ENCODE peak calls at places on chromosomes 12 and 14, in ten cellular contexts. E is CD8-positive, alpha-beta T cell; P is testis; C is glutamatergic neuron; N is mesothelial cell of epicardium; S is WTC11; B is GM20000; O is MCF 10A; H is Calu3; Y is fibroblast of pulmonary artery. T is an unnamed sample.

GRCh38 chr14:50396636-50397460 is at the start of gene CDKL1:
- DNase-seq in N (peak; percentile 73), E (peak; percentile 28), S (peak; percentile 76), Y (peak; percentile 65), H (peak; percentile 63), B (peak; percentile 74), C (peak; percentile 70), P (peak; percentile 62), O (peak; percentile 76), T (peak; percentile 66)

GRCh38 chr12:120249875-120250795 is 15.4 kb downstream of the PXN start:
- DNase-seq in B (peak; percentile 50), N (no peak), S (no peak), P (peak; percentile 88), O (no peak), H (no peak), Y (peak; percentile 49), C (no peak), E (no peak), T (no peak)

GRCh38 chr14:33402604-33403003 is 463.9 kb downstream of the NPAS3 start:
- DNase-seq in Y (no peak), P (no peak), O (no peak), C (no peak), S (no peak), N (no peak), H (no peak), E (no peak), B (no peak), T (no peak)

GRCh38 chr12:6341439-6342139 is at the start of gene TNFRSF1A:
- DNase-seq in E (no peak), C (no peak), Y (peak; percentile 92), B (peak; percentile 64), O (peak; percentile 89), S (no peak), H (peak; percentile 65), N (no peak), P (peak; percentile 87), T (peak; percentile 61)

GRCh38 chr12:121124402-121125109 is 8.1 kb upstream of the P2RX7 start:
- DNase-seq in H (peak; percentile 80), Y (peak; percentile 93), C (no peak), E (no peak), B (no peak), S (no peak), P (no peak), N (no peak), O (peak; percentile 90), T (peak; percentile 95)

GRCh38 chr12:81022531-81022930 is 55.3 kb upstream of the ACSS3 start:
- DNase-seq in P (no peak), Y (peak; percentile 7), B (no peak), S (no peak), E (no peak), N (no peak), C (no peak), H (no peak), O (no peak), T (no peak)

GRCh38 chr12:2640709-2641108 is 154.1 kb upstream of the FKBP4 start:
- DNase-seq in N (no peak), E (no peak), C (no peak), S (peak; percentile 11), B (no peak), O (peak; percentile 94), P (no peak), Y (peak; percentile 93), H (peak; percentile 52), T (peak; percentile 88)

GRCh38 chr12:57096099-57096572 is 7.2 kb downstream of the NAB2 start:
- DNase-seq in Y (no peak), S (no peak), N (no peak), P (no peak), O (peak; percentile 95), H (no peak), B (peak; percentile 3), E (no peak), C (no peak), T (peak; percentile 96)

GRCh38 chr12:90543393-90543792 is 411.6 kb downstream of the CCER1 start:
- DNase-seq in N (no peak), Y (peak; percentile 75), S (no peak), E (no peak), B (no peak), P (no peak), C (no peak), H (no peak), O (peak; percentile 3), T (peak; percentile 0)

GRCh38 chr12:10891937-10892336 is 7.9 kb upstream of the PRH1 start:
- DNase-seq in P (no peak), E (no peak), N (no peak), H (no peak), O (no peak), Y (no peak), B (no peak), S (no peak), C (no peak), T (no peak)
- TF ChIP-seq CTCF in P (no peak), E (no peak), N (no peak), H (no peak), O (no peak), Y (no peak), B (no peak), S (no peak), C (no peak), T (no peak)

DNA sequence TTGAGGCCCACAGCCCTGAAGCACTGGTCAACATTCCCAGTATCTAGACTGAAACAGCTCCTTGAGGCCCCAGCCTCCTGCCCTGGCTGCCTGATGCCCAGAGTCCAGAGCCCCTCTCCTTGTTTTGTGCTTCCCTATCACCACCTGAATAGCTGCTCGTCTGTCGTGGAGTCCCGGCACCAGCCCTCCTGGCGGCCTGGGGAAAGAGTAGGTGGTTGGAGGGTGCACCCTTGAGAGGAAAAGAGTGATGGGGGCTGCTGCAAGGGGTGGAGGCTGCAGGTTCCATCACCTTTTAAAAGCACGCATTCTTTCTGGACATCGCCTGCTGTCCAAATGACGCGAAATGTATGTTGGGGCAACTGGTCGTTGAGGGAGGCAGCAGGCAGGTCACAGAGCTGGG is 3.2 kb downstream of the RABGGTA start:
- DNase-seq in N (no peak), P (no peak), B (no peak), Y (no peak), S (no peak), H (no peak), C (no peak), O (no peak), E (no peak), T (no peak)
- TF ChIP-seq CTCF in N (no peak), P (no peak), B (no peak), Y (no peak), S (no peak), H (no peak), C (no peak), O (no peak), E (no peak), T (no peak)

DNA sequence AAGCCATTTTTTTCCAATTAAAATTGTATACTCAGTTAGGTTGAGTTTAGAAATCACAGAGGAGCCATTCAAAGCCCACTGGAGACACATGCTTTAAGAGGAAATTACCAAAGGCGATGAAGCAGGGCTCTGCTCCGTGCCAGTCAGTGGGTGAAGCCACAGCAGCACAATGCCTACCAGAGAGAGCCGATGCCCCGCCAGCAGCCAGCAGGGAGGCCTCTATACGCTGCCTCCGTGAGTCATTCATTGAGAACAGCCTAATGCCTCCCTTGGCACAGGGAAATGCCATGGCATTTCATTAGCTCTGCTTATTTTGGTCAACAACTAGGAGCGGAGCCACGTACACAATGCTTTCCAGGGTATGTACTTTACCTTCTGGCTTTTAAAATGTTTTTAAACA is 197.8 kb upstream of the FRMD6 start:
- DNase-seq in N (no peak), C (no peak), Y (no peak), O (peak; percentile 87), B (no peak), S (no peak), E (no peak), P (no peak), H (no peak), T (peak; percentile 30)
- TF ChIP-seq CTCF in N (no peak), C (no peak), Y (no peak), O (no peak), B (no peak), S (no peak), E (no peak), P (no peak), H (no peak), T (no peak)

GRCh38 chr14:91679273-91679672 is 52.6 kb downstream of the CATSPERB start:
- DNase-seq in O (no peak), C (no peak), N (no peak), H (no peak), S (no peak), Y (no peak), B (no peak), P (no peak), E (no peak), T (no peak)
- TF ChIP-seq CTCF in O (no peak), C (no peak), N (no peak), H (no peak), S (no peak), Y (no peak), B (no peak), P (no peak), E (no peak), T (no peak)

DNA sequence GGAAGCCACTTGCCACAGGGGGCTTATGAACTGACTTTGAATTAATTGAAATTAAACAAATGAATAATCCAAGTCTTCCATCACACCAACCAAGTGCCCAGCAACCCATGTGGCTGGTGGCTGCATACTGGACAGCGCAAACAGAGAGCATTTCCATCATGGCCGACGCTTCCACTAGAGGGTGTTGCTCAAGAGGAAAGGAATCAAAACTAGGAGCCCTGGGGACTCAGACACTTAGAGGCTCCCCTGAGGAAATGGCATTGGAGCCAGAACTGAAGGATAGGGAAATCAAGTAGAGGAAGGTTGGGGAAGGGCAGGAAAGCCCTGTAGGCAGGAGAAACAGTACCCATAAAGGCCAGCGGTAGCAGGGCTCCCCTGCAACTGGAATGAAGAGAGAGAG is 50.6 kb upstream of the NUAK1 start:
- DNase-seq in E (no peak), C (no peak), N (no peak), B (no peak), H (no peak), O (no peak), P (no peak), Y (no peak), S (no peak), T (no peak)
- TF ChIP-seq CTCF in E (no peak), C (no peak), N (no peak), B (no peak), H (no peak), O (no peak), P (no peak), Y (no peak), S (no peak), T (no peak)

GRCh38 chr12:130839770-130840355 is 813 bp upstream of the STX2 start:
- DNase-seq in H (no peak), Y (no peak), C (no peak), S (no peak), E (no peak), N (no peak), P (no peak), B (no peak), O (no peak), T (no peak)
- TF ChIP-seq CTCF in H (no peak), Y (no peak), C (no peak), S (no peak), E (no peak), N (no peak), P (no peak), B (no peak), O (no peak), T (no peak)

T was measured in RWPE1.